ENCODE peak calls at places on chromosomes 7 and 10, in four cellular contexts. One of them, this sample, is unnamed.

GRCh38 chr7:50068850-50069551 is 24.0 kb downstream of the ZPBP start:
- DNase-seq in T-helper 17 cell: no peak
- DNase-seq in LoVo: peak; percentile 79
- DNase-seq in NCI-H1105 treated with DMSO at 0.1 percent for 48 hours: peak; percentile 92
- DNase-seq in this sample: no peak

GRCh38 chr7:129943352-129943751 is 9.4 kb downstream of the UBE2H start:
- DNase-seq in T-helper 17 cell: no peak
- DNase-seq in NCI-H1105 treated with DMSO at 0.1 percent for 48 hours: no peak
- DNase-seq in LoVo: no peak
- DNase-seq in this sample: no peak

GRCh38 chr10:55203319-55203718 is 402.3 kb upstream of the PCDH15 start:
- DNase-seq in NCI-H1105 treated with DMSO at 0.1 percent for 48 hours: no peak
- DNase-seq in T-helper 17 cell: no peak
- DNase-seq in LoVo: no peak
- DNase-seq in this sample: no peak

GRCh38 chr7:36870625-36871354 is 146.5 kb upstream of the AOAH start:
- DNase-seq in LoVo: no peak
- DNase-seq in T-helper 17 cell: no peak
- DNase-seq in NCI-H1105 treated with DMSO at 0.1 percent for 48 hours: no peak
- DNase-seq in this sample: no peak

GRCh38 chr10:11016959-11017574 is 605 bp upstream of the CELF2 start:
- DNase-seq in T-helper 17 cell: no peak
- DNase-seq in LoVo: no peak
- DNase-seq in NCI-H1105 treated with DMSO at 0.1 percent for 48 hours: no peak
- DNase-seq in this sample: no peak

GRCh38 chr7:91085175-91085574 is 179.1 kb upstream of the FZD1 start:
- DNase-seq in T-helper 17 cell: no peak
- DNase-seq in LoVo: no peak
- DNase-seq in NCI-H1105 treated with DMSO at 0.1 percent for 48 hours: no peak
- DNase-seq in this sample: no peak

GRCh38 chr10:62961951-62962523 is 145.9 kb upstream of the EGR2 start:
- DNase-seq in T-helper 17 cell: no peak
- DNase-seq in NCI-H1105 treated with DMSO at 0.1 percent for 48 hours: no peak
- DNase-seq in LoVo: no peak
- DNase-seq in this sample: no peak

GRCh38 chr10:44863344-44864041 is 47.6 kb upstream of the TMEM72 start:
- DNase-seq in LoVo: no peak
- DNase-seq in T-helper 17 cell: no peak
- DNase-seq in NCI-H1105 treated with DMSO at 0.1 percent for 48 hours: no peak
- DNase-seq in this sample: no peak

GRCh38 chr7:46015107-46015868 is 94.2 kb upstream of the IGFBP3 start:
- DNase-seq in T-helper 17 cell: no peak
- DNase-seq in LoVo: no peak
- DNase-seq in NCI-H1105 treated with DMSO at 0.1 percent for 48 hours: no peak
- DNase-seq in this sample: no peak

GRCh38 chr10:96513686-96514551 is at the start of gene TLL2:
- DNase-seq in NCI-H1105 treated with DMSO at 0.1 percent for 48 hours: peak; percentile 76
- DNase-seq in T-helper 17 cell: peak; percentile 30
- DNase-seq in LoVo: peak; percentile 88
- DNase-seq in this sample: peak; percentile 28

GRCh38 chr7:11343818-11344413 is 370.2 kb downstream of the PHF14 start:
- DNase-seq in NCI-H1105 treated with DMSO at 0.1 percent for 48 hours: peak; percentile 73
- DNase-seq in LoVo: peak; percentile 50
- DNase-seq in T-helper 17 cell: no peak
- DNase-seq in this sample: no peak

GRCh38 chr7:104625956-104626355 is 297.6 kb downstream of the LHFPL3 start:
- DNase-seq in NCI-H1105 treated with DMSO at 0.1 percent for 48 hours: no peak
- DNase-seq in LoVo: no peak
- DNase-seq in T-helper 17 cell: no peak
- DNase-seq in this sample: no peak

GRCh38 chr7:28052933-28053332 is 127.7 kb downstream of the JAZF1 start:
- DNase-seq in LoVo: no peak
- DNase-seq in T-helper 17 cell: no peak
- DNase-seq in NCI-H1105 treated with DMSO at 0.1 percent for 48 hours: no peak
- DNase-seq in this sample: no peak

GRCh38 chr7:148348466-148348865 is 242.1 kb upstream of the C7orf33 start:
- DNase-seq in NCI-H1105 treated with DMSO at 0.1 percent for 48 hours: no peak
- DNase-seq in LoVo: no peak
- DNase-seq in T-helper 17 cell: no peak
- DNase-seq in this sample: no peak

GRCh38 chr10:30529373-30529998 is 95.5 kb downstream of the MAP3K8 start:
- DNase-seq in LoVo: no peak
- DNase-seq in NCI-H1105 treated with DMSO at 0.1 percent for 48 hours: no peak
- DNase-seq in T-helper 17 cell: peak; percentile 42
- DNase-seq in this sample: peak; percentile 98

GRCh38 chr7:123945938-123946337 is 20.9 kb downstream of the SPAM1 start:
- DNase-seq in T-helper 17 cell: no peak
- DNase-seq in NCI-H1105 treated with DMSO at 0.1 percent for 48 hours: no peak
- DNase-seq in LoVo: no peak
- DNase-seq in this sample: no peak

GRCh38 chr10:42874713-42875387 is 92.3 kb downstream of the BMS1 start:
- DNase-seq in LoVo: no peak
- DNase-seq in NCI-H1105 treated with DMSO at 0.1 percent for 48 hours: no peak
- DNase-seq in T-helper 17 cell: no peak
- DNase-seq in this sample: no peak

GRCh38 chr10:86155034-86155656 is 211.4 kb downstream of the GRID1 start:
- DNase-seq in LoVo: no peak
- DNase-seq in T-helper 17 cell: no peak
- DNase-seq in NCI-H1105 treated with DMSO at 0.1 percent for 48 hours: no peak
- DNase-seq in this sample: no peak

GRCh38 chr10:129467346-129468119 is 492 bp downstream of the MGMT start:
- DNase-seq in LoVo: peak; percentile 2
- DNase-seq in NCI-H1105 treated with DMSO at 0.1 percent for 48 hours: no peak
- DNase-seq in T-helper 17 cell: no peak
- DNase-seq in this sample: peak; percentile 2

GRCh38 chr10:98745645-98746044 is 298.9 kb upstream of the HPS1 start:
- DNase-seq in NCI-H1105 treated with DMSO at 0.1 percent for 48 hours: no peak
- DNase-seq in T-helper 17 cell: no peak
- DNase-seq in LoVo: no peak
- DNase-seq in this sample: no peak

GRCh38 chr7:65976659-65977196 is 5.3 kb downstream of the GUSB start:
- DNase-seq in LoVo: no peak
- DNase-seq in NCI-H1105 treated with DMSO at 0.1 percent for 48 hours: no peak
- DNase-seq in T-helper 17 cell: no peak
- DNase-seq in this sample: no peak

GRCh38 chr7:5470721-5471311 is 47.2 kb upstream of the TNRC18 start:
- DNase-seq in LoVo: no peak
- DNase-seq in NCI-H1105 treated with DMSO at 0.1 percent for 48 hours: no peak
- DNase-seq in T-helper 17 cell: no peak
- DNase-seq in this sample: no peak

GRCh38 chr7:122886357-122887081 is at the start of gene CADPS2:
- DNase-seq in NCI-H1105 treated with DMSO at 0.1 percent for 48 hours: peak; percentile 81
- DNase-seq in LoVo: peak; percentile 94
- DNase-seq in T-helper 17 cell: no peak
- DNase-seq in this sample: no peak

GRCh38 chr7:41275255-41275654 is 427.6 kb downstream of the INHBA start:
- DNase-seq in LoVo: no peak
- DNase-seq in NCI-H1105 treated with DMSO at 0.1 percent for 48 hours: no peak
- DNase-seq in T-helper 17 cell: no peak
- DNase-seq in this sample: no peak

GRCh38 chr10:24723788-24724380 is at the start of gene ARHGAP21:
- DNase-seq in T-helper 17 cell: no peak
- DNase-seq in LoVo: peak; percentile 48
- DNase-seq in NCI-H1105 treated with DMSO at 0.1 percent for 48 hours: peak; percentile 40
- DNase-seq in this sample: peak; percentile 37

This sample was measured in T-helper 1 cell.